ENCODE peak calls at places on chromosomes 6 and 20, in eight cellular contexts. M is mammary epithelial cell, T is PC-3, V is neural progenitor cell, F is astrocyte, H is fibroblast of lung, P is MM.1S, G is endothelial cell of umbilical vein. E is an unnamed sample. For H3K4me1, the result is how much of the 10 kb centered on the place peaks cover.

GRCh38 chr6:22737331-22737730 is 168.0 kb downstream of the HDGFL1 start:
- DNase-seq in P (no peak), F (peak), M (peak), V (peak), H (peak), G (peak), T (peak), E (peak)

GRCh38 chr6:118890997-118891790 is 2.8 kb upstream of the ASF1A start:
- DNase-seq in M (no peak), P (no peak), G (no peak), T (peak), F (no peak), H (no peak), V (no peak), E (peak)

GRCh38 chr6:49565855-49566254 is 15.4 kb downstream of the C6orf141 start:
- DNase-seq in H (peak), F (no peak), P (no peak), M (no peak), G (peak), V (no peak), T (peak), E (no peak)

GRCh38 chr6:132188865-132189264 is 212.4 kb downstream of the MOXD1 start:
- DNase-seq in M (peak), T (peak), H (peak), V (no peak), F (peak), P (no peak), G (peak), E (peak)

GRCh38 chr6:153526479-153526878 is 395.4 kb upstream of the RGS17 start:
- DNase-seq in H (no peak), F (no peak), G (no peak), T (no peak), M (no peak), V (no peak), P (no peak), E (no peak)

GRCh38 chr20:39253051-39253682 is 291.0 kb downstream of the DHX35 start:
- DNase-seq in H (no peak), G (no peak), V (no peak), M (no peak), P (no peak), F (no peak), T (no peak), E (no peak)

GRCh38 chr20:61803903-61804804 is 261.5 kb downstream of the TAF4 start:
- DNase-seq in T (no peak), V (peak), P (no peak), H (peak), F (peak), G (no peak), M (peak), E (peak)

GRCh38 chr6:11318835-11319813 is 86.7 kb upstream of the NEDD9 start:
- DNase-seq in G (peak), P (no peak), F (no peak), T (no peak), M (peak), H (no peak), V (no peak), E (no peak)

GRCh38 chr6:145898376-145898775 is 65.8 kb downstream of the SHPRH start:
- DNase-seq in T (peak), M (peak), G (no peak), F (no peak), V (no peak), H (no peak), P (no peak), E (no peak)

GRCh38 chr20:53279735-53280134 is 307.6 kb downstream of the TSHZ2 start:
- DNase-seq in M (no peak), F (no peak), P (no peak), T (no peak), V (no peak), H (no peak), G (no peak), E (no peak)

GRCh38 chr6:125815050-125815910 is 24.5 kb downstream of the NCOA7 start:
- DNase-seq in M (no peak), F (no peak), P (no peak), T (no peak), G (peak), V (no peak), H (no peak), E (no peak)

GRCh38 chr6:13807691-13808090 is 6.7 kb downstream of the MCUR1 start:
- DNase-seq in M (no peak), V (no peak), F (peak), G (no peak), P (no peak), H (peak), T (no peak), E (no peak)

GRCh38 chr6:28410767-28411166 is 11.2 kb upstream of the ZSCAN12 start:
- DNase-seq in V (no peak), P (no peak), H (no peak), M (no peak), F (no peak), G (no peak), T (no peak), E (no peak)

GRCh38 chr6:162777091-162777490 is 49.3 kb downstream of the PACRG start:
- DNase-seq in V (no peak), T (no peak), M (no peak), H (no peak), P (no peak), F (no peak), G (no peak), E (no peak)

GRCh38 chr20:50611128-50611810 is 80.1 kb downstream of the RIPOR3 start:
- DNase-seq in G (no peak), F (no peak), H (peak), T (no peak), P (no peak), M (no peak), V (no peak), E (no peak)

GRCh38 chr6:16345449-16346330 is 107.3 kb downstream of the GMPR start:
- DNase-seq in H (peak), G (peak), F (peak), T (peak), M (peak), V (peak), P (no peak), E (peak)

GRCh38 chr20:36368400-36368799 is 62.3 kb downstream of the DLGAP4 start:
- DNase-seq in M (no peak), P (no peak), V (no peak), T (no peak), H (no peak), G (no peak), F (no peak), E (no peak)

GRCh38 chr6:124434416-124434815 is 527.8 kb upstream of the RNF217 start:
- DNase-seq in V (no peak), P (no peak), F (no peak), H (no peak), T (no peak), M (no peak), G (no peak), E (peak)

GRCh38 chr20:25470045-25470444 is 62.6 kb downstream of the GINS1 start:
- DNase-seq in V (peak), F (peak), M (peak), P (peak), H (peak), T (peak), G (peak), E (peak)

GRCh38 chr6:27608916-27609883 is 136.3 kb upstream of the ZNF184 start:
- DNase-seq in P (peak), G (peak), V (peak), H (peak), F (peak), M (peak), T (peak), E (peak)

GRCh38 chr6:2990179-2990931 is 9.3 kb upstream of the NQO2 start:
- DNase-seq in M (peak), F (peak), P (peak), V (peak), T (peak), H (peak), G (peak), E (peak)

GRCh38 chr20:23602261-23602660 is 3.5 kb downstream of the CST9 start:
- DNase-seq in P (no peak), V (no peak), G (no peak), T (no peak), M (no peak), F (no peak), H (no peak), E (no peak)

GRCh38 chr6:44779130-44779826 is 391.8 kb downstream of the CDC5L start:
- DNase-seq in M (no peak), F (no peak), T (no peak), G (no peak), H (no peak), V (no peak), P (no peak), E (no peak)

GRCh38 chr20:33653218-33653899 is 8.8 kb upstream of the C20orf144 start:
- DNase-seq in M (peak), H (peak), F (no peak), P (no peak), T (peak), G (peak), V (peak), E (peak)

GRCh38 chr6:151285121-151285520 is 45.4 kb downstream of the AKAP12 start:
- DNase-seq in P (no peak), H (peak), T (peak), V (no peak), F (peak), G (peak), M (peak), E (peak)

GRCh38 chr6:88596801-88597200 is 366.6 kb downstream of the RNGTT start:
- DNase-seq in G (no peak), H (no peak), T (no peak), V (no peak), P (no peak), F (no peak), M (no peak), E (no peak)

GRCh38 chr6:25726122-25726911 is 28.2 kb upstream of the SLC17A4 start:
- DNase-seq in F (no peak), P (no peak), H (no peak), G (no peak), M (no peak), T (no peak), V (no peak), E (no peak)

GRCh38 chr6:143176090-143177021 is 115.7 kb downstream of the AIG1 start:
- DNase-seq in G (no peak), M (peak), P (no peak), V (no peak), T (peak), F (peak), H (peak), E (peak)

GRCh38 chr20:24483435-24484080 is 14.1 kb downstream of the SYNDIG1 start:
- DNase-seq in V (no peak), T (no peak), G (no peak), H (no peak), M (no peak), F (no peak), P (no peak), E (no peak)

GRCh38 chr20:2942439-2942838 is 69.2 kb downstream of the PTPRA start:
- DNase-seq in P (no peak), G (peak), T (no peak), F (peak), H (peak), M (no peak), V (no peak), E (peak)

GRCh38 chr6:144266091-144266649 is 19.0 kb upstream of the UTRN start:
- DNase-seq in M (no peak), G (peak), T (peak), H (peak), V (peak), P (no peak), F (peak), E (peak)
- H3K9ac ChIP-seq in M (no peak), G (no peak), T (peak), H (no peak), V (no peak), P (no peak), F (peak), E (peak)

GRCh38 chr6:166614589-166614988 is 12.5 kb downstream of the RPS6KA2 start:
- DNase-seq in G (no peak), M (no peak), H (no peak), F (no peak), P (no peak), T (no peak), V (no peak), E (no peak)
- H3K4me1 ChIP-seq in G (under half), M (under half), H (under half), F (under half), P (under half), T (under half), V (under half), E (under half)

GRCh38 chr20:31869942-31870702 is at the start of the genes DUSP15 and TTLL9:
- DNase-seq in F (no peak), M (no peak), H (no peak), G (no peak), V (peak), P (no peak), T (no peak), E (peak)

GRCh38 chr20:31871602-31871954 is 1.1 kb downstream of the TTLL9 start:
- DNase-seq in F (no peak), G (no peak), H (no peak), T (no peak), P (no peak), V (no peak), M (no peak), E (no peak)

GRCh38 chr20:31868853-31869672 is 1.3 kb downstream of the DUSP15 start:
- DNase-seq in G (no peak), T (no peak), H (no peak), F (no peak), P (no peak), M (no peak), V (no peak), E (no peak)

GRCh38 chr20:31870703-31871601 is 518 bp downstream of the TTLL9 start:
- DNase-seq in T (no peak), H (no peak), F (no peak), M (no peak), P (no peak), V (no peak), G (no peak), E (no peak)

DNA sequence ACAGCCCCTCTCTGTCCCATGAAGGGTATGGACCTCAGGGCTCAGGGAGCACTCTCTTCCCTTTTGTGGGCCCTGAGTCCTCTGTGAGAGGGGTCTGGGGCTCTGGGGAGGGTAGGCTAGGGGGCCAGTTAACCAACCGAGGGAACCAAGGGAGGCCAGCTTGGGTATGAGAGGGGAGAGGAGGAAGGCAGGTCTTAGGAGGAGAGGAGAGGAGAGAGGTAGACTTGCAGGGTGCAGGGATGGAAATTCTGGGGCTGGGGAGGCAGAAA is 720 bp downstream of the DUSP15 start:
- DNase-seq in T (no peak), P (no peak), F (no peak), H (no peak), G (no peak), V (no peak), M (no peak), E (no peak)
- H3K9ac ChIP-seq in T (no peak), P (no peak), F (peak), H (no peak), G (no peak), V (peak), M (no peak), E (peak)

GRCh38 chr6:159726918-159727716 is at the start of gene WTAP:
- DNase-seq in G (peak), M (peak), P (peak), H (peak), V (peak), F (peak), T (peak), E (peak)

GRCh38 chr6:159727717-159728440 is 573 bp downstream of the WTAP start:
- DNase-seq in H (peak), T (peak), M (no peak), F (no peak), G (peak), V (no peak), P (peak), E (peak)

GRCh38 chr6:159724778-159725177 is 2.5 kb upstream of the WTAP start:
- DNase-seq in P (no peak), T (no peak), F (no peak), M (no peak), V (no peak), G (no peak), H (no peak), E (no peak)

GRCh38 chr6:159728552-159728951 is 1.2 kb downstream of the WTAP start:
- DNase-seq in T (no peak), V (no peak), H (peak), G (no peak), F (no peak), P (no peak), M (peak), E (peak)

DNA sequence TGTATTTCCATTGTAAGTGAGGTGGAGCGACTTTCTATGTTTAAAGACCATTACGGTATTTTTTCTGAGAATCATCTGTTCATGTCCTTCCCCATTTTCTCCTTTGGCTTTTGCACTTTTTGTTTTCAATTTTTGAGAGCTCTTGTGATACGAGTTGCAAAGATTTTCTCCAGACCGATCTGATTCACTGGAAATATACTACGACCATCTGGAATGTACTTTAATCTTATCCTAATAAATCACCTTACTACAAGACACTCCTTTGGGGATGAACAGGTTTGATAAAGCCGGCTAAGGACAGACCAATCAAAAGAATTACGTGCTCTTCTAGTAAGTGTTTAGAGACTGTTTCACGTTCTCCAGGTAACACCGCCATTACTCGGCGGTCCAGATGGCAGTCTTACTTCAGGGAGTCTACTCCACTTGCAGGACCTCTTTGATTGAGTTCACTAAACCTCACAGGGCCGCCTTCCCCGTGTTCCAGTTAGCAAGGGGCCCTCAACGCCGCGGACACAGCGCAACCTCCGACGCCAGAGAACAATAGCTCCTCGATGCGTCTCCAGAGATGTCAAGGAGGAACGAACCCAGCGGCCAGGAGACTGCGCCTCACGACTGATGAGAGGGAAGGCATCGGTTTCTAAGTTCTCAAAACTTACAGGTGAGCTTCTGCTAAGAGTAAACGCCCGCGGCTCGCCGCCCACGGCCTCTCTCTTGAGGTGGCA is 949 bp upstream of the WTAP start:
- DNase-seq in P (no peak), V (peak), H (no peak), T (peak), F (no peak), M (no peak), G (no peak), E (no peak)
- H3K4me1 ChIP-seq in P (under half), V (under half), H (under half), T (under half), F (under half), M (under half), G (under half), E (under half)

GRCh38 chr6:107491059-107491609 is 1.2 kb downstream of the SOBP start:
- DNase-seq in F (no peak), T (no peak), H (no peak), P (no peak), G (peak), M (peak), V (peak), E (peak)
- H3K9ac ChIP-seq in F (peak), T (no peak), H (peak), P (no peak), G (peak), M (no peak), V (peak), E (peak)

DNA sequence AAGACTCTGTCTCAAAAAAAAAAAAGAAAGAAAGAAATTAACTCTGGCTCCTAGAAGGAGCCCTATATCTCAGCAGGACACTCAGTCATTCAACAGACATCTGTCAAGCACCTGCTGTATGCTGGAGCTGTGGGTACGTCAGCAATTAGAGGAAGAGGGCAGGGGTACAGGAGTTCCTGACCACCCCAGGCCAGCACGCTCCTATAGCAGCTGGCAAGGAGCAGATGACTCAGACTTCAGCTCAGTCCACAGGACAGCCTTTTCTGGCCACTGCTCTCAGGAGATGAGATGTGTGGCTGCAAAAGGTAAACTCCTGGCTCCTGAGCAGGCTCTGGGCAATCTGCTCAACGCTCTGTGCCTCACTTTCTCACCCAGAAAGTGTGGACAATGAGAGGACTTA is 1.7 kb upstream of the RTEL1 start:
- DNase-seq in H (peak), P (no peak), G (no peak), T (no peak), F (no peak), V (no peak), M (no peak), E (no peak)
- H3K4me1 ChIP-seq in H (under half), P (under half), G (under half), T (under half), F (under half), V (under half), M (under half), E (under half)

GRCh38 chr20:63129376-63129965 is 86.5 kb downstream of the YTHDF1 start:
- DNase-seq in G (no peak), V (no peak), T (peak), P (no peak), M (no peak), H (no peak), F (no peak), E (no peak)

GRCh38 chr20:63129991-63130653 is 85.8 kb downstream of the YTHDF1 start:
- DNase-seq in V (peak), P (no peak), H (no peak), M (no peak), G (peak), F (no peak), T (no peak), E (no peak)

GRCh38 chr20:63132131-63132714 is 83.7 kb downstream of the YTHDF1 start:
- DNase-seq in G (no peak), M (no peak), V (no peak), P (no peak), H (no peak), T (no peak), F (no peak), E (no peak)

GRCh38 chr20:63128956-63129355 is 87.0 kb downstream of the YTHDF1 start:
- DNase-seq in M (no peak), G (no peak), P (no peak), T (no peak), V (no peak), H (no peak), F (no peak), E (no peak)

DNA sequence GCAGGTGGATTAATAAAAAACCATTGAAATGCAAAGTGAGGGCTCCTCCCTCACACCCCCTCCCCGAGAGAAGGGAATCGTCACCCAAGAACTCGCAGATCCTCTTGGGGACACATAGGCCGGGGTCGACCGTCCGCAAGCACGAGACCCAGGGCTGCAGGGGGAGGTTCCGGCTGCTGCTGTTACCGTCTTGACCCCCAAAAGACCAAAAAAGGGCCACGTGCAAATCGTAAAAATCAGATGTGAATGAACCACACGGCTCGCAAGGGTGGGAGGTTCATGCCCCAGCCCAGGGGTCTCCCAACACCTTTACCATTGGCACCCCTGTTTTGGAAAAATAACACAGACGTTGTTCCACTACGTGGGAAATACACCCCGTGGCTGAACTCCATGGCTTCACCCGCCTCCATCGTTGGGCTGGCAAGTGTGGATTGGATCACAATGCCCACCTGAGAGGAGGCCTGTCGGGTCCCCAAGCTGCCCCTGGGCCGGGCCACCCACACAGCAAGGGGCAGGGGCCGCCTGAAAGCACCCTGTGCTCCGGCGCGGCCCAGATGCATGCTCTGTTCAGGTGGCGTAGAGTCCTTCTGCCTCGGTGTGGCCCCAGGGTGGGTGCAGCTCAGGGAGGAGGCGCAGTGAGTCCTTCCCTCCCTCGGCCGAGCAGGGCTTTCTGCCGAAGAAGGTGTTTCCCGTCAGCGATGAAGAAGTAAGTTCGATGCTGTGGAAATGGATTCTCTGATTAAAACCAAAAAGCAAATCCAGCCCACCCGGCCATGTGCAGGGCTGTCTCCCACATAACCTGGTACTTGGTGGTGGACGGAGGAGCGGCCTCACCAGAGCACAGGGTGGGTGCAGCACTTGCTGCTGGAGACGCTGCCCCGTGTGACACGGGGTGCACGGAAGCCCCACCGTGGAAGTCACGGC is 85.0 kb downstream of the YTHDF1 start:
- DNase-seq in M (no peak), G (no peak), H (no peak), P (no peak), F (no peak), T (no peak), V (no peak), E (no peak)
- H3K9ac ChIP-seq in M (no peak), G (no peak), H (no peak), P (no peak), F (no peak), T (no peak), V (no peak), E (no peak)